ENCODE peak calls at places on chromosomes 6 and 20, in eight cellular contexts. K is fibroblast of pulmonary artery, Z is cardiac fibroblast, C is cardiac muscle cell, O is GM23248, P is PC-3, W is left ventricle myocardium inferior, X is AG04450. A is an unnamed sample.

GRCh38 chr6:50637267-50637666 is 76.1 kb upstream of the TFAP2D start:
- DNase-seq in K (no peak), P (no peak), C (peak), Z (no peak), O (no peak), X (no peak), W (no peak), A (no peak)

GRCh38 chr20:4896971-4897497 is 104.3 kb downstream of the SLC23A2 start:
- DNase-seq in X (no peak), W (no peak), O (no peak), C (no peak), K (no peak), Z (no peak), P (peak), A (no peak)

GRCh38 chr6:168943231-168943905 is 310.3 kb downstream of the THBS2 start:
- DNase-seq in Z (no peak), W (no peak), K (no peak), C (peak), O (no peak), P (no peak), X (no peak), A (no peak)

GRCh38 chr20:4444404-4444803 is 277.3 kb upstream of the PRND start:
- DNase-seq in Z (peak), C (no peak), P (peak), K (peak), W (no peak), O (peak), X (no peak), A (no peak)

GRCh38 chr6:109069746-109070145 is 24.9 kb downstream of the SESN1 start:
- DNase-seq in X (no peak), O (peak), Z (peak), K (peak), C (no peak), W (no peak), P (no peak), A (no peak)

GRCh38 chr6:4853782-4854511 is 77.7 kb downstream of the CDYL start:
- DNase-seq in O (peak), C (no peak), Z (peak), P (peak), K (peak), W (no peak), X (no peak), A (no peak)

GRCh38 chr6:32852018-32852843 is 1.3 kb downstream of the TAP1 start:
- DNase-seq in C (no peak), K (peak), O (peak), Z (no peak), X (no peak), P (peak), W (peak), A (no peak)

GRCh38 chr6:18147616-18148015 is 7.3 kb downstream of the TPMT start:
- DNase-seq in C (no peak), W (no peak), O (no peak), Z (no peak), X (no peak), P (no peak), K (no peak), A (no peak)

GRCh38 chr20:39021748-39022147 is 59.6 kb downstream of the DHX35 start:
- DNase-seq in O (no peak), W (no peak), P (no peak), K (no peak), Z (no peak), X (no peak), C (no peak), A (no peak)

DNA sequence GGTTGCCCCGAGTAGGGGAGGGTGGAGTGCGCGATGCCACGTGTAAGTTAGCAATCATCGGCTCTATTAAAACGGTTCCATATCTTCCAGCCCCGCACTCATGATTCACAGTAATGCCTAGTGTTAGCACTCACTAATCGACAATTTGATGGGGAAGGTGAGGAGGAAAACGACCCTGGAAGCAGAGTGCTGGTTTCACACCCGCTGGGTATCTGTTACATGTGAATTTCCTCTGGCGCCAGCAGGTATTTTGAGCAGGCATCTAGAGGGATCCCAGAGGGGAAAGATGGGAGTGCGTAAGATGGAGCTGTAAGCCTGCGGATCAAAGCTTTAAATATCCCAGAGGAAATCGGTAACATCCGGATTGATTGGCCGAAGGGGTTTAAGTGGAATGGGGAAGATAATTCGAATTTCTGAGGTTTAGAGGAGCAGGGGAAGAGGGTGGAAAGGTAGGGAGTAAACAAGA is 34.7 kb upstream of the TCF21 start:
- DNase-seq in O (no peak), Z (no peak), X (no peak), C (peak), W (no peak), P (no peak), K (no peak), A (no peak)
- H3K4me3 ChIP-seq in O (no peak), Z (peak), X (peak), C (peak), W (peak), P (no peak), K (peak), A (no peak)

GRCh38 chr20:24109008-24109407 is 120.4 kb upstream of the GGTLC1 start:
- DNase-seq in W (no peak), K (no peak), C (no peak), Z (no peak), X (no peak), O (no peak), P (peak), A (peak)

GRCh38 chr20:24112360-24112759 is 123.8 kb upstream of the GGTLC1 start:
- DNase-seq in K (no peak), W (no peak), Z (no peak), O (no peak), X (no peak), P (no peak), C (no peak), A (no peak)

GRCh38 chr20:24111858-24112257 is 123.3 kb upstream of the GGTLC1 start:
- DNase-seq in C (no peak), X (no peak), P (peak), Z (no peak), K (no peak), W (no peak), O (no peak), A (no peak)

GRCh38 chr20:24106801-24107158 is 118.2 kb upstream of the GGTLC1 start:
- DNase-seq in K (no peak), W (no peak), X (no peak), C (no peak), P (no peak), O (no peak), Z (no peak), A (no peak)

DNA sequence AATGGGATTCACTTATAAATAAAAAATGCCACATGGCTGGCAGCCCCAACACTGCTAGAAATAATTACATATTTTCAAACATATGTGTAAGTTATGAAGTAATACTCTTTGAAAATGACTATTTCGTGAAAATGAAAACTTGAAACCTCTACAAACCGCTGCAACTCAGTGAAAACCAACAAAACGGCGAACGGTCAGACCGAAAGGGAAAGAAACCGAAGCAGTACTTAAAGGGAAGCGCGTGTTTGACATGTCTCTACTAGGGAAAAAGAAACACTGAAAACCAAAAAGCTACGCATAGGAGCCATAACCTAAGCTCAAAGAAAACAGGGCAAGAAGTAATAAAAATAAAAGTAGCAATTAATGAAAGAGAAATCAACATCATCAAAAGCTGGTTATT is 121.0 kb upstream of the GGTLC1 start:
- DNase-seq in O (no peak), W (no peak), P (no peak), Z (no peak), K (no peak), C (no peak), X (no peak), A (no peak)
- H3K4me3 ChIP-seq in O (no peak), W (no peak), P (peak), Z (no peak), K (no peak), C (no peak), X (no peak), A (peak)

DNA sequence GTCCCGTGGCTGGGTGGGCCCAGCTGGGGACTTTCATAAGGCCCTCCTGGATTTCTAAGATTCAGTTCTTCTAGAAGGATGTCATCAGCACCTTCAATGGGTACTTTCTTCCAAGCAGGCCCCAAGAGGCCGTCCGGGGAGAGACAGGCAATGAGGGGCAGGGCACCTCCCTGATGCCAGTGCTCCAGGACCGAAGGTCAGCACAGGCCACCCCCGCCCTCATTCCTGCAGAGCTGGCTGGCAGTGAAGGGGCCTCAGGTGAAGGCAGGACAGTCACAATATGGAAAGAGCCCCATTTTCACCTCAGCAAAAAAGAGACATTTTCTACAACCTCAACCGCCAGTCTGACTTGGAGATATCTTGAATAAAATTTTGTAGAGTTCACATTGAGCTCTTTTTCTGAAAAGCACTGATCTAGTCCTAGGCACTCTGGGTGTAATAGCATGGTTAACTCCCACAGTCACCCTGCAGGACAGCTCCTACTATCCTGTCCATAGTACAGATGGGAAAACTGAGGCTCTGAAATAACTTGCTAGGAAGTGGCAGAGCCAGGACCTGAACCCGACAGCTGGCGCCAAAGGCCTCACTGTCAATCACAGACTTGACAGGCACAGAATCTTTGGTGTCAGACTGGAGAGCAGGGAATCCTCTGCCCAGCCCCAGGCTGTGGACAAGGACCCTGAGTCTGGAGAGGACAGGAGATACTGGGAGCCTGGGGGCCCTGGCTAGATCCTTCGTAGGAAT is 50.3 kb downstream of the RRBP1 start:
- DNase-seq in P (no peak), Z (no peak), O (no peak), C (no peak), W (no peak), X (no peak), K (no peak), A (no peak)
- H3K4me3 ChIP-seq in P (no peak), Z (no peak), O (no peak), C (no peak), W (no peak), X (no peak), K (no peak), A (no peak)

GRCh38 chr20:15642676-15643075 is 930.6 kb downstream of the KIF16B start:
- DNase-seq in K (peak), O (peak), W (no peak), X (no peak), P (peak), C (no peak), Z (peak), A (no peak)
- H3K4me3 ChIP-seq in K (no peak), O (no peak), W (no peak), X (no peak), P (no peak), C (no peak), Z (no peak), A (no peak)

GRCh38 chr6:30678964-30679726 is 6.3 kb upstream of the DHX16 start:
- DNase-seq in O (peak), Z (peak), X (no peak), W (peak), P (peak), C (peak), K (peak), A (peak)
- H3K4me3 ChIP-seq in O (peak), Z (peak), X (peak), W (peak), P (peak), C (no peak), K (peak), A (peak)

GRCh38 chr20:40686434-40686882 is 2.6 kb downstream of the MAFB start:
- DNase-seq in K (no peak), P (no peak), O (peak), Z (no peak), C (no peak), W (no peak), X (no peak), A (no peak)
- H3K4me3 ChIP-seq in K (peak), P (no peak), O (peak), Z (no peak), C (peak), W (peak), X (no peak), A (no peak)

DNA sequence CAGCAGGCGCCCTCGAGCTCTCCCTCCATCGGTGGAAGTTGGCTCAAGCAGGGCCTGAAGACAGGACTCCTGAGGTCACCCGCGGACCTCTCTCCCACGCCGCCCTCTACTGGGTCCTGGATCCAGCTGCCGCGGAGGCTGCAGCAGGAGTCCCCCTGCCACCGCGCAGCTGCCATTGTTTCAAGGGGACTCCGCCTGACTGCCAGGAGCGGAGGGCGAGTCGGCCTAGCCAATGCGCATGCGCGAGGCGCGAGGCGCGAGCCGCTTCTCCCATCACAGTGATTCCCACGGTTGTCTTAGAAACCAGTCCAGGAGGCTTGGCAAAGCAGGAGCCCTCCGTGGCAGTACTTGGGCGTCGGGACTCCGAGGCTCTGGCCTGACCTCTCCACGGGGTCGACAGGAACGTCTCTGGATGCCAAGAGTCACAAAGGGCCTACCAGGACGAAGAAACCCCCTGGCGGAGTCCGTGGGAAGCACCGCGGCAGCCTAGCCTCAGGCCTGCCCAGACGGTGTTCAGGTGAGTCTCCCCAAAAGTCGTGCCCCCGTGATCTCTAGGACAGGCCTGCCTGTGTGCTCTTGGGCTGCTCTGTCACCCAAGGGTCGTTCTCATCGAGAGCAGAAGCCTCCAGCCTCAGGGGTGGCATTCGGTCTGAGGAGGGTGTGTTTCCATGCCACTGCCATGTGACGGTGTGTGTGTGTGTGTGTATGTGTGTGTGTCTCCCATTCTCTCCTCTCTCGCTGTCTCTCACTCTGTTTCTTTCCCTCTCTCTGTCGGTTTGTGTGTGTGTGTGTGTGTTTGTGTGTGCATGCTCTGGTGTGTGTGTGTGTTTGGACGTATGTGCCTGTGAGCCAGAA is 290.6 kb upstream of the ZNF337 start:
- DNase-seq in W (peak), K (peak), O (peak), P (no peak), Z (peak), C (peak), X (no peak), A (peak)
- H3K4me3 ChIP-seq in W (peak), K (peak), O (no peak), P (no peak), Z (peak), C (no peak), X (peak), A (peak)

GRCh38 chr6:137873273-137873762 is 6.3 kb downstream of the TNFAIP3 start:
- DNase-seq in C (no peak), O (peak), X (peak), W (peak), Z (peak), P (peak), K (peak), A (peak)
- H3K4me3 ChIP-seq in C (no peak), O (peak), X (no peak), W (peak), Z (peak), P (no peak), K (peak), A (peak)

GRCh38 chr6:146985111-146985510 is 219.1 kb upstream of the STXBP5 start:
- DNase-seq in Z (no peak), C (no peak), P (peak), K (no peak), X (no peak), W (no peak), O (peak), A (no peak)

GRCh38 chr6:146984251-146984924 is 219.8 kb upstream of the STXBP5 start:
- DNase-seq in W (no peak), Z (peak), O (peak), P (no peak), K (peak), C (no peak), X (no peak), A (no peak)

GRCh38 chr6:146990821-146991798 is 213.1 kb upstream of the STXBP5 start:
- DNase-seq in K (peak), P (peak), O (peak), W (no peak), X (no peak), Z (peak), C (no peak), A (no peak)

GRCh38 chr6:146985966-146986365 is 218.3 kb upstream of the STXBP5 start:
- DNase-seq in C (no peak), K (no peak), W (no peak), P (no peak), Z (no peak), O (no peak), X (no peak), A (no peak)

GRCh38 chr6:146990284-146990683 is 213.9 kb upstream of the STXBP5 start:
- DNase-seq in X (no peak), K (peak), W (no peak), C (no peak), O (peak), Z (peak), P (no peak), A (no peak)
- H3K4me3 ChIP-seq in X (no peak), K (no peak), W (no peak), C (no peak), O (no peak), Z (no peak), P (no peak), A (no peak)